ENCODE peak calls at places on chromosomes 2 and 18, in seven cellular contexts. One of them, this sample, is unnamed.

GRCh38 chr2:166632616-166633015 is 138.6 kb upstream of the SCN7A start:
- DNase-seq in EL: peak
- DNase-seq in astrocyte: peak
- DNase-seq in progenitor cell of endocrine pancreas: no peak
- DNase-seq in Panc1: no peak
- DNase-seq in islet precursor cell: peak
- DNase-seq in foreskin fibroblast: peak
- DNase-seq in this sample: no peak

GRCh38 chr18:34611904-34612303 is 98.2 kb upstream of the DTNA start:
- DNase-seq in progenitor cell of endocrine pancreas: no peak
- DNase-seq in foreskin fibroblast: no peak
- DNase-seq in Panc1: no peak
- DNase-seq in islet precursor cell: no peak
- DNase-seq in astrocyte: no peak
- DNase-seq in EL: no peak
- DNase-seq in this sample: no peak

GRCh38 chr18:77557030-77557429 is 307.4 kb downstream of the GALR1 start:
- DNase-seq in EL: no peak
- DNase-seq in astrocyte: no peak
- DNase-seq in progenitor cell of endocrine pancreas: peak
- DNase-seq in Panc1: no peak
- DNase-seq in foreskin fibroblast: peak
- DNase-seq in islet precursor cell: peak
- DNase-seq in this sample: no peak

GRCh38 chr2:169034256-169034655 is 3.1 kb upstream of the ABCB11 start:
- DNase-seq in EL: peak
- DNase-seq in progenitor cell of endocrine pancreas: no peak
- DNase-seq in astrocyte: peak
- DNase-seq in Panc1: no peak
- DNase-seq in islet precursor cell: peak
- DNase-seq in foreskin fibroblast: no peak
- DNase-seq in this sample: no peak

GRCh38 chr2:233171344-233171743 is 80.1 kb upstream of the ATG16L1 start:
- DNase-seq in islet precursor cell: no peak
- DNase-seq in foreskin fibroblast: no peak
- DNase-seq in astrocyte: no peak
- DNase-seq in progenitor cell of endocrine pancreas: no peak
- DNase-seq in EL: no peak
- DNase-seq in Panc1: no peak
- DNase-seq in this sample: no peak

GRCh38 chr2:53108246-53108645 is 659.4 kb upstream of the CHAC2 start:
- DNase-seq in EL: no peak
- DNase-seq in Panc1: no peak
- DNase-seq in foreskin fibroblast: no peak
- DNase-seq in astrocyte: no peak
- DNase-seq in progenitor cell of endocrine pancreas: no peak
- DNase-seq in islet precursor cell: no peak
- DNase-seq in this sample: no peak

GRCh38 chr2:43989549-43989948 is 6.2 kb downstream of the LRPPRC start:
- DNase-seq in Panc1: no peak
- DNase-seq in astrocyte: no peak
- DNase-seq in foreskin fibroblast: peak
- DNase-seq in EL: no peak
- DNase-seq in progenitor cell of endocrine pancreas: no peak
- DNase-seq in islet precursor cell: no peak
- DNase-seq in this sample: no peak

GRCh38 chr2:44786045-44786817 is 155.3 kb upstream of the SIX3 start:
- DNase-seq in foreskin fibroblast: no peak
- DNase-seq in Panc1: no peak
- DNase-seq in EL: no peak
- DNase-seq in islet precursor cell: no peak
- DNase-seq in progenitor cell of endocrine pancreas: no peak
- DNase-seq in astrocyte: no peak
- DNase-seq in this sample: no peak

GRCh38 chr2:212845941-212846340 is 305.5 kb downstream of the IKZF2 start:
- DNase-seq in progenitor cell of endocrine pancreas: no peak
- DNase-seq in Panc1: no peak
- DNase-seq in foreskin fibroblast: peak
- DNase-seq in EL: peak
- DNase-seq in astrocyte: peak
- DNase-seq in islet precursor cell: no peak
- DNase-seq in this sample: no peak

GRCh38 chr2:165562235-165562634 is 92.7 kb downstream of the CSRNP3 start:
- DNase-seq in astrocyte: no peak
- DNase-seq in Panc1: no peak
- DNase-seq in EL: no peak
- DNase-seq in islet precursor cell: no peak
- DNase-seq in progenitor cell of endocrine pancreas: no peak
- DNase-seq in foreskin fibroblast: no peak
- DNase-seq in this sample: no peak

GRCh38 chr2:195543902-195544894 is 112.8 kb upstream of the SLC39A10 start:
- DNase-seq in astrocyte: peak
- DNase-seq in EL: peak
- DNase-seq in progenitor cell of endocrine pancreas: no peak
- DNase-seq in foreskin fibroblast: peak
- DNase-seq in Panc1: no peak
- DNase-seq in islet precursor cell: no peak
- DNase-seq in this sample: no peak

GRCh38 chr18:10320848-10321247 is 133.6 kb upstream of the APCDD1 start:
- DNase-seq in progenitor cell of endocrine pancreas: no peak
- DNase-seq in islet precursor cell: no peak
- DNase-seq in EL: peak
- DNase-seq in Panc1: no peak
- DNase-seq in foreskin fibroblast: peak
- DNase-seq in astrocyte: peak
- DNase-seq in this sample: no peak

GRCh38 chr2:8549273-8549922 is 132.5 kb upstream of the ID2 start:
- DNase-seq in astrocyte: no peak
- DNase-seq in progenitor cell of endocrine pancreas: no peak
- DNase-seq in foreskin fibroblast: no peak
- DNase-seq in EL: no peak
- DNase-seq in Panc1: no peak
- DNase-seq in islet precursor cell: peak
- DNase-seq in this sample: peak